ENCODE peak calls at places on chromosomes 6 and 20, in six cellular contexts. B, Q, Z, C, N and A are unnamed samples.

GRCh38 chr6:1561355-1561754 is 48.4 kb upstream of the FOXC1 start:
- DNase-seq in N (no peak), Q (no peak), Z (no peak), B (no peak), C (no peak), A (no peak)

GRCh38 chr6:3355358-3356055 is 96.8 kb downstream of the PSMG4 start:
- DNase-seq in Q (no peak), B (peak), C (no peak), Z (no peak), N (peak), A (peak)

GRCh38 chr6:148075352-148075751 is 267.3 kb upstream of the SASH1 start:
- DNase-seq in Z (no peak), B (no peak), Q (no peak), N (no peak), C (no peak), A (no peak)

GRCh38 chr6:134373282-134373922 is 55.5 kb upstream of the SGK1 start:
- DNase-seq in Q (peak), Z (peak), N (no peak), C (peak), B (peak), A (peak)

GRCh38 chr6:107179004-107179403 is 63.7 kb upstream of the BEND3 start:
- DNase-seq in N (no peak), B (peak), Z (no peak), Q (no peak), C (no peak), A (no peak)

GRCh38 chr20:38569747-38570519 is 11.1 kb upstream of the ADIG start:
- DNase-seq in Q (no peak), C (no peak), Z (no peak), N (no peak), B (no peak), A (no peak)

GRCh38 chr20:45826381-45827019 is 612 bp downstream of the TNNC2 start:
- DNase-seq in Q (no peak), C (no peak), N (no peak), B (no peak), Z (no peak), A (no peak)

GRCh38 chr6:10383312-10384063 is 31.4 kb downstream of the TFAP2A start:
- DNase-seq in Q (no peak), C (no peak), Z (no peak), N (no peak), B (no peak), A (peak)

GRCh38 chr6:138188278-138188923 is 26.7 kb downstream of the ARFGEF3 start:
- DNase-seq in Z (no peak), C (peak), Q (no peak), B (no peak), N (no peak), A (no peak)

GRCh38 chr20:19047040-19047950 is 165.1 kb upstream of the SLC24A3 start:
- DNase-seq in Z (no peak), Q (no peak), C (no peak), N (no peak), B (no peak), A (no peak)

GRCh38 chr6:18820725-18821124 is 433.6 kb downstream of the RNF144B start:
- DNase-seq in B (no peak), Z (no peak), C (no peak), Q (no peak), N (no peak), A (no peak)

GRCh38 chr6:108807928-108808327 is 40.3 kb upstream of the ARMC2 start:
- DNase-seq in N (no peak), Z (no peak), B (no peak), C (no peak), Q (no peak), A (no peak)

GRCh38 chr20:19628570-19629134 is 129.4 kb upstream of the RIN2 start:
- DNase-seq in N (no peak), C (no peak), B (peak), Q (no peak), Z (peak), A (peak)

GRCh38 chr6:43770417-43771209 is 602 bp downstream of the VEGFA start:
- DNase-seq in C (peak), Q (peak), Z (peak), B (peak), N (peak), A (peak)

GRCh38 chr6:113642390-113642713 is 214.8 kb upstream of the MARCKS start:
- DNase-seq in N (no peak), B (no peak), Z (no peak), Q (no peak), C (no peak), A (no peak)

GRCh38 chr6:11341867-11342266 is 109.4 kb upstream of the NEDD9 start:
- DNase-seq in N (no peak), B (no peak), Q (no peak), C (no peak), Z (no peak), A (no peak)

GRCh38 chr6:161922631-161923119 is 648.8 kb upstream of the AGPAT4 start:
- DNase-seq in C (no peak), Z (no peak), N (no peak), B (peak), Q (no peak), A (peak)

GRCh38 chr6:154830771-154831170 is 97.6 kb downstream of the SCAF8 start:
- DNase-seq in Q (no peak), N (no peak), B (no peak), C (no peak), Z (no peak), A (no peak)

GRCh38 chr6:3855866-3856265 is 6.7 kb downstream of the FAM50B start:
- DNase-seq in N (no peak), Q (no peak), B (no peak), C (no peak), Z (no peak), A (no peak)

GRCh38 chr20:54025166-54025835 is 45.1 kb downstream of the BCAS1 start:
- DNase-seq in N (no peak), Z (no peak), C (peak), Q (no peak), B (no peak), A (no peak)

GRCh38 chr6:40599580-40599979 is 12.4 kb upstream of the LRFN2 start:
- DNase-seq in Z (no peak), Q (no peak), N (no peak), B (no peak), C (no peak), A (no peak)

GRCh38 chr20:33945391-33946079 is 48.2 kb upstream of the RALY start:
- DNase-seq in Q (no peak), C (peak), Z (no peak), N (no peak), B (no peak), A (no peak)

GRCh38 chr20:57593134-57593886 is 26.9 kb downstream of the ZBP1 start:
- DNase-seq in N (no peak), Q (no peak), Z (no peak), C (no peak), B (peak), A (no peak)

GRCh38 chr20:41717464-41717863 is 99.3 kb upstream of the CHD6 start:
- DNase-seq in C (no peak), Q (no peak), B (no peak), Z (no peak), N (no peak), A (no peak)

GRCh38 chr6:131923356-131923755 is 27.8 kb downstream of the CCN2 start:
- DNase-seq in N (no peak), B (peak), Q (no peak), Z (no peak), C (no peak), A (peak)

GRCh38 chr6:97293198-97293696 is 10.2 kb upstream of the MMS22L start:
- DNase-seq in Z (no peak), N (no peak), C (no peak), Q (no peak), B (no peak), A (no peak)

GRCh38 chr6:170173416-170173990 is 117.4 kb downstream of the DLL1 start:
- DNase-seq in Z (no peak), B (no peak), C (no peak), N (no peak), Q (no peak), A (no peak)

GRCh38 chr20:9244811-9245210 is 175.9 kb downstream of the PLCB4 start:
- DNase-seq in C (no peak), B (no peak), Z (no peak), Q (no peak), N (no peak), A (no peak)